ENCODE peak calls at places on chromosomes 5 and 9, in eight cellular contexts. G is tibial artery, O is natural killer cell, W is psoas muscle, S is fibroblast of the aortic adventitia, H is heart right ventricle, Q is upper lobe of right lung, I is sigmoid colon. X is an unnamed sample.

GRCh38 chr9:127424669-127424986 is 446 bp downstream of the ZNF79 start:
- DNase-seq in G (peak), O (no peak), W (no peak), S (no peak), H (no peak), Q (no peak), I (no peak), X (no peak)

GRCh38 chr5:37391591-37391990 is 12.5 kb downstream of the WDR70 start:
- DNase-seq in G (no peak), O (no peak), W (no peak), S (no peak), H (no peak), Q (no peak), I (no peak), X (no peak)

GRCh38 chr9:108022246-108022935 is 532.8 kb upstream of the KLF4 start:
- DNase-seq in G (no peak), O (no peak), W (no peak), S (no peak), H (no peak), Q (no peak), I (no peak), X (no peak)

GRCh38 chr5:132059696-132060500 is 557 bp upstream of the IL3 start:
- DNase-seq in G (peak), O (peak), W (peak), S (no peak), H (no peak), Q (peak), I (peak), X (peak)

GRCh38 chr9:110126986-110127864 is 80.7 kb downstream of the C9orf152 start:
- DNase-seq in G (peak), O (no peak), W (peak), S (peak), H (peak), Q (no peak), I (peak), X (no peak)

GRCh38 chr9:133153227-133154096 is 10.3 kb downstream of the GBGT1 start:
- DNase-seq in G (no peak), O (no peak), W (peak), S (no peak), H (no peak), Q (peak), I (peak), X (no peak)

GRCh38 chr5:90170231-90170630 is 239.3 kb downstream of the CETN3 start:
- DNase-seq in G (no peak), O (no peak), W (no peak), S (peak), H (no peak), Q (no peak), I (no peak), X (no peak)

GRCh38 chr9:131270171-131271015 is 5.9 kb downstream of the FAM78A start:
- DNase-seq in G (peak), O (no peak), W (peak), S (no peak), H (peak), Q (peak), I (peak), X (no peak)

GRCh38 chr5:123515904-123516303 is 3.9 kb downstream of the CSNK1G3 start:
- DNase-seq in G (no peak), O (no peak), W (no peak), S (no peak), H (no peak), Q (no peak), I (no peak), X (no peak)

GRCh38 chr9:129694265-129694664 is 28.8 kb downstream of the PRRX2 start:
- DNase-seq in G (peak), O (no peak), W (no peak), S (peak), H (no peak), Q (no peak), I (no peak), X (no peak)

GRCh38 chr5:121380066-121380465 is 471.6 kb upstream of the FTMT start:
- DNase-seq in G (no peak), O (no peak), W (no peak), S (no peak), H (no peak), Q (no peak), I (no peak), X (no peak)

GRCh38 chr5:42605490-42605889 is 151.1 kb upstream of the CCDC152 start:
- DNase-seq in G (no peak), O (no peak), W (no peak), S (no peak), H (no peak), Q (no peak), I (no peak), X (no peak)

GRCh38 chr9:136088939-136089696 is 6.0 kb downstream of the NACC2 start:
- DNase-seq in G (no peak), O (no peak), W (peak), S (no peak), H (peak), Q (peak), I (peak), X (peak)

GRCh38 chr5:150731669-150732068 is 27.1 kb downstream of the DCTN4 start:
- DNase-seq in G (no peak), O (no peak), W (no peak), S (no peak), H (no peak), Q (no peak), I (no peak), X (no peak)

GRCh38 chr5:76404694-76405306 is 1.7 kb downstream of the IQGAP2 start:
- DNase-seq in G (no peak), O (no peak), W (no peak), S (no peak), H (no peak), Q (no peak), I (no peak), X (no peak)

GRCh38 chr9:125405938-125406811 is 144.5 kb downstream of the GAPVD1 start:
- DNase-seq in G (no peak), O (no peak), W (no peak), S (no peak), H (no peak), Q (no peak), I (no peak), X (no peak)

GRCh38 chr9:34276772-34277171 is 52.3 kb downstream of the KIF24 start:
- DNase-seq in G (no peak), O (no peak), W (no peak), S (peak), H (no peak), Q (no peak), I (no peak), X (no peak)

GRCh38 chr9:21779397-21779796 is 23.0 kb upstream of the MTAP start:
- DNase-seq in G (no peak), O (no peak), W (no peak), S (no peak), H (no peak), Q (no peak), I (no peak), X (no peak)

GRCh38 chr9:135816179-135816970 is 91.0 kb downstream of the CAMSAP1 start:
- DNase-seq in G (no peak), O (no peak), W (no peak), S (no peak), H (no peak), Q (peak), I (no peak), X (peak)

GRCh38 chr9:445033-445432 is 230.4 kb downstream of the DOCK8 start:
- DNase-seq in G (no peak), O (no peak), W (peak), S (peak), H (peak), Q (no peak), I (peak), X (no peak)

GRCh38 chr9:6779417-6780241 is 21.9 kb downstream of the KDM4C start:
- DNase-seq in G (no peak), O (no peak), W (no peak), S (peak), H (no peak), Q (no peak), I (peak), X (no peak)

GRCh38 chr5:149857499-149857898 is 87.1 kb downstream of the PDE6A start:
- DNase-seq in G (peak), O (no peak), W (peak), S (no peak), H (peak), Q (peak), I (peak), X (no peak)

GRCh38 chr5:124704594-124705284 is 41.7 kb downstream of the ZNF608 start:
- DNase-seq in G (no peak), O (no peak), W (no peak), S (no peak), H (no peak), Q (no peak), I (no peak), X (no peak)

GRCh38 chr5:124524552-124525232 is 221.7 kb downstream of the ZNF608 start:
- DNase-seq in G (no peak), O (no peak), W (no peak), S (no peak), H (no peak), Q (no peak), I (no peak), X (no peak)

GRCh38 chr9:109817846-109818472 is 38.0 kb downstream of the PALM2AKAP2 start:
- DNase-seq in G (peak), O (no peak), W (no peak), S (peak), H (no peak), Q (no peak), I (peak), X (no peak)

GRCh38 chr5:181166812-181167733 is 19.7 kb downstream of the OR2V2 start:
- DNase-seq in G (no peak), O (no peak), W (no peak), S (no peak), H (no peak), Q (no peak), I (no peak), X (no peak)

GRCh38 chr9:121744002-121744686 is 92.7 kb downstream of the DAB2IP start:
- DNase-seq in G (peak), O (no peak), W (peak), S (peak), H (peak), Q (peak), I (peak), X (no peak)

GRCh38 chr9:71878327-71879274 is 32.4 kb downstream of the ABHD17B start:
- DNase-seq in G (no peak), O (no peak), W (no peak), S (no peak), H (no peak), Q (no peak), I (no peak), X (no peak)

GRCh38 chr5:173888473-173889135 is 455 bp downstream of the CPEB4 start:
- DNase-seq in G (no peak), O (no peak), W (peak), S (peak), H (peak), Q (peak), I (peak), X (no peak)

GRCh38 chr5:148141645-148142044 is 26.7 kb upstream of the SPINK14 start:
- DNase-seq in G (no peak), O (no peak), W (no peak), S (no peak), H (no peak), Q (no peak), I (no peak), X (no peak)

GRCh38 chr5:142006363-142007236 is 6.2 kb downstream of the GNPDA1 start:
- DNase-seq in G (no peak), O (no peak), W (no peak), S (no peak), H (no peak), Q (no peak), I (no peak), X (no peak)

GRCh38 chr9:37596504-37596903 is 4.1 kb upstream of the TOMM5 start:
- DNase-seq in G (no peak), O (no peak), W (no peak), S (no peak), H (no peak), Q (no peak), I (no peak), X (no peak)

GRCh38 chr9:114364123-114364522 is 23.7 kb downstream of the AKNA start:
- DNase-seq in G (no peak), O (no peak), W (no peak), S (peak), H (no peak), Q (peak), I (no peak), X (no peak)

GRCh38 chr9:69573666-69574456 is 98.3 kb downstream of the APBA1 start:
- DNase-seq in G (no peak), O (no peak), W (no peak), S (peak), H (no peak), Q (no peak), I (no peak), X (no peak)

GRCh38 chr9:2700398-2700797 is 16.9 kb upstream of the KCNV2 start:
- DNase-seq in G (no peak), O (no peak), W (no peak), S (no peak), H (no peak), Q (no peak), I (no peak), X (no peak)

GRCh38 chr9:75181748-75182147 is 93.4 kb downstream of the OSTF1 start:
- DNase-seq in G (no peak), O (no peak), W (no peak), S (peak), H (no peak), Q (no peak), I (no peak), X (no peak)

GRCh38 chr5:78953092-78953800 is 31.9 kb downstream of the ARSB start:
- DNase-seq in G (no peak), O (no peak), W (no peak), S (no peak), H (no peak), Q (no peak), I (no peak), X (no peak)

GRCh38 chr5:139388198-139388821 is 1.4 kb downstream of the MZB1 start:
- DNase-seq in G (no peak), O (no peak), W (no peak), S (peak), H (no peak), Q (peak), I (no peak), X (peak)
- TF ChIP-seq CTCF in G (no peak), O (no peak), W (no peak), S (no peak), H (no peak), Q (no peak), I (no peak), X (no peak)

GRCh38 chr5:138337685-138338410 is at the start of gene FAM53C:
- DNase-seq in G (peak), O (peak), W (peak), S (peak), H (peak), Q (peak), I (peak), X (peak)
- TF ChIP-seq CTCF in G (peak), O (no peak), W (peak), S (no peak), H (no peak), Q (no peak), I (no peak), X (peak)

DNA sequence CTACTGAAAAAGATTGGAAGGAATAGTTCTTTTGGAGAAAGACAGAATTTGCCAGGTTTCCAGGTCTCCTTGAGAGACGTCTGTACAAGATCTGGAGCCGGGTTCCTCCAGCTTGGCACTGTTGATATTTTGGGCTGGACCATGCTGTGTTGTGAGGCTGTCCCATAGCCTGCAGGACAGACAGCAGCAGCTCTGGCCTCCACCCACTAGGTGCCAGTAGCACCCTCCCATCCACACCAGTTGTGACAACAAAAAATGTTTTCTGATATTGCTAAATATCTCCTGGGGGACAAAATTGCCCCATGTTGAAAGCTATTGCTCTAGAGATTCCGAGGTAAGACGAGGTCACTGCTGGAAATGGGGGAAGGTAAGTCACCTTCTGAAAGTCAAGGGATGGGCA is 287.7 kb upstream of the DAP start:
- DNase-seq in G (no peak), O (no peak), W (no peak), S (no peak), H (no peak), Q (no peak), I (no peak), X (no peak)
- TF ChIP-seq CTCF in G (no peak), O (no peak), W (no peak), S (no peak), H (no peak), Q (peak), I (no peak), X (peak)

GRCh38 chr9:97853056-97853843 is at the start of gene FOXE1:
- DNase-seq in G (no peak), O (no peak), W (no peak), S (no peak), H (no peak), Q (peak), I (no peak), X (no peak)

GRCh38 chr9:97853844-97854695 is 1.0 kb downstream of the FOXE1 start:
- DNase-seq in G (no peak), O (no peak), W (no peak), S (no peak), H (no peak), Q (peak), I (no peak), X (no peak)

GRCh38 chr9:97855899-97856298 is 2.9 kb downstream of the FOXE1 start:
- DNase-seq in G (no peak), O (no peak), W (no peak), S (no peak), H (no peak), Q (no peak), I (no peak), X (no peak)

GRCh38 chr9:97855486-97855875 is 2.5 kb downstream of the FOXE1 start:
- DNase-seq in G (no peak), O (no peak), W (no peak), S (no peak), H (no peak), Q (no peak), I (no peak), X (no peak)

GRCh38 chr9:97854696-97855485 is 1.9 kb downstream of the FOXE1 start:
- DNase-seq in G (no peak), O (no peak), W (no peak), S (no peak), H (no peak), Q (no peak), I (no peak), X (no peak)
- TF ChIP-seq CTCF in G (no peak), O (no peak), W (no peak), S (no peak), H (no peak), Q (no peak), I (no peak), X (no peak)

GRCh38 chr5:135535820-135536801 is at the start of gene NEUROG1:
- DNase-seq in G (no peak), O (no peak), W (no peak), S (no peak), H (no peak), Q (no peak), I (no peak), X (no peak)

GRCh38 chr5:135533346-135533745 is 2.4 kb downstream of the NEUROG1 start:
- DNase-seq in G (no peak), O (no peak), W (no peak), S (no peak), H (no peak), Q (no peak), I (no peak), X (no peak)

GRCh38 chr5:135535420-135535819 is 344 bp downstream of the NEUROG1 start:
- DNase-seq in G (no peak), O (no peak), W (no peak), S (no peak), H (no peak), Q (no peak), I (no peak), X (no peak)

GRCh38 chr5:135533794-135534193 is 2.0 kb downstream of the NEUROG1 start:
- DNase-seq in G (no peak), O (no peak), W (no peak), S (no peak), H (no peak), Q (no peak), I (no peak), X (no peak)

DNA sequence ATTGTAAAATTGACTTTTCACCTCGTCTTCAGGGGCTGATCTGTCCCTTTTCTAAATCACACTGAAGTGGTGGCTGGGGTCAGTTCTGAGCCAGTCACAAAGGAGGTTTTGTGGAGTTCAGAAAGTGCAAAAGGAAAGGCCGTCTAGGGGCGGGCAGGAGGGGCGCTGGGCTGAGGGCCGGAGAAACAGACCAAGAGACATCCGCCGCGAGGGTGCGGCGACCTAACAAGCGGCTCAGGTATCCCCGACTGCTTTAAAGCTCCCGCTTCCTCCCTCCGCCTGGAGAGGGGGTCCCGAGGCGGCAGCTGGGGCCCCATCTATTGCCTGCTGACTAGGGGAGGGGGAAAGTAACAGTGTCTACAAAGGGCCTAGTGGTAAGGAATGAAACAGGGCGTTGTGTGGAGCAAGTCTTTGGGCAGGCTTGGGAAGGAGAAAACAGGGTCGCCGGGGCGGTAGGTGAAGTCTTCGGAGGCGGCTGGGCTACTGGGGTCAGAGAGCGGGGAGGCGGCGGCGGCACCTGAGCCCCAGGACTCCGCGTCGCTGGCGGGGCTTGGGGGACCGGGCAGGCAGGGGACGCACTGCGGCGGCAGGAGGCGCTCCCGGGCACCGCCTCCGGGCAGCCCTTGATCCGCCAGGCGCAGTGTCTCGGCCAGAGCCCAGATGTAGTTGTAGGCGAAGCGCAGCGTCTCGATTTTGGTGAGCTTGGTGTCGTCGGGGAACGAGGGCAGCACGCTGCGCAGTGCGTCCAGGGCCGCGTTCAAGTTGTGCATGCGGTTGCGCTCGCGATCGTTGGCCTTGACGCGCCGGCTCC is 950 bp downstream of the NEUROG1 start:
- DNase-seq in G (no peak), O (no peak), W (no peak), S (no peak), H (no peak), Q (no peak), I (no peak), X (no peak)
- TF ChIP-seq CTCF in G (no peak), O (no peak), W (no peak), S (no peak), H (peak), Q (no peak), I (no peak), X (peak)

GRCh38 chr5:14082523-14082922 is 60.6 kb upstream of the TRIO start:
- DNase-seq in G (no peak), O (no peak), W (no peak), S (no peak), H (no peak), Q (no peak), I (no peak), X (no peak)

GRCh38 chr5:14089198-14089597 is 53.9 kb upstream of the TRIO start:
- DNase-seq in G (no peak), O (no peak), W (no peak), S (no peak), H (no peak), Q (no peak), I (no peak), X (no peak)

GRCh38 chr5:14090290-14090689 is 52.9 kb upstream of the TRIO start:
- DNase-seq in G (no peak), O (no peak), W (no peak), S (no peak), H (no peak), Q (no peak), I (no peak), X (no peak)

GRCh38 chr5:14082973-14083372 is 60.2 kb upstream of the TRIO start:
- DNase-seq in G (no peak), O (no peak), W (no peak), S (no peak), H (no peak), Q (no peak), I (no peak), X (no peak)

GRCh38 chr5:14086261-14086660 is 56.9 kb upstream of the TRIO start:
- DNase-seq in G (no peak), O (no peak), W (no peak), S (peak), H (no peak), Q (no peak), I (no peak), X (no peak)
- TF ChIP-seq CTCF in G (no peak), O (no peak), W (no peak), S (no peak), H (no peak), Q (no peak), I (no peak), X (no peak)

DNA sequence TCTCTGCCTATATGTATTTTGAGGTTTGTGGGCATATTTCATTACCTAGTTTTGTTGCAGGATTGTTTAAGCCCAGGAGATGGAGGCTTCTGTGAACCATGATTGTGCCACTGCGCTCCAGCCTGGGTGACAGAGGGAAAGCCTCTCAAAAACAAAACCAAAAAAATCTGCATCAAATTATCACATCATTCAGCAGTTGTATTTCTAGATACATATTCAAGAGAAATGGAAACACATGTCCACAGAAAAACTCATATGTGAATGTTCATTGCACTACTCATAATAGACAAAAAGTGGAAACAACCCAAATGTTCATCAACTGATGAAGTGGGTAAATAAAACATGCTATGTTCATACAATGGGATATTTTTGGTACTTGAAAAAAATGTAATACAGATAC is 29.9 kb downstream of the HSPA4 start:
- DNase-seq in G (no peak), O (no peak), W (no peak), S (no peak), H (no peak), Q (no peak), I (no peak), X (no peak)
- TF ChIP-seq CTCF in G (no peak), O (no peak), W (no peak), S (no peak), H (no peak), Q (no peak), I (no peak), X (no peak)